ENCODE peak calls at places on chromosomes 13 and 19, in five cellular contexts. K, F, T, A and Y are unnamed samples.

GRCh38 chr13:108897955-108898354 is 268.5 kb downstream of the MYO16 start:
- DNase-seq in K (no peak), T (no peak), A (no peak), F (no peak), Y (no peak)

GRCh38 chr13:79679334-79679733 is 198.4 kb downstream of the NDFIP2 start:
- DNase-seq in F (peak; percentile 25), T (peak; percentile 58), A (peak; percentile 42), K (peak; percentile 5), Y (peak; percentile 59)

GRCh38 chr19:55096061-55096701 is 20.5 kb downstream of the EPS8L1 start:
- DNase-seq in A (no peak), T (no peak), K (no peak), F (no peak), Y (peak; percentile 19)

GRCh38 chr19:15871570-15871969 is 26.3 kb downstream of the CYP4F2 start:
- DNase-seq in K (no peak), F (no peak), T (no peak), A (no peak), Y (no peak)

GRCh38 chr13:72638059-72638815 is 89.2 kb downstream of the MZT1 start:
- DNase-seq in T (peak; percentile 53), K (no peak), A (no peak), F (no peak), Y (no peak)

GRCh38 chr19:1237754-1238372 is at the start of gene CBARP:
- DNase-seq in F (no peak), A (no peak), T (no peak), K (no peak), Y (no peak)

GRCh38 chr13:79581870-79582315 is 100.9 kb downstream of the NDFIP2 start:
- DNase-seq in T (peak; percentile 39), F (peak; percentile 25), K (no peak), A (no peak), Y (no peak)

GRCh38 chr19:39109641-39110040 is 15.9 kb upstream of the PAK4 start:
- DNase-seq in K (no peak), T (no peak), A (no peak), F (no peak), Y (no peak)

GRCh38 chr13:28820099-28821051 is at the start of gene MTUS2:
- DNase-seq in K (no peak), A (no peak), T (no peak), F (no peak), Y (no peak)

GRCh38 chr13:113864303-113864890 is 521 bp upstream of the GAS6 start:
- DNase-seq in T (no peak), F (no peak), A (no peak), K (no peak), Y (no peak)

GRCh38 chr13:45219938-45220375 is 19.1 kb upstream of the KCTD4 start:
- DNase-seq in K (peak; percentile 42), T (peak; percentile 94), A (no peak), F (no peak), Y (no peak)

GRCh38 chr13:28805193-28805819 is 14.8 kb upstream of the MTUS2 start:
- DNase-seq in F (no peak), K (no peak), A (peak; percentile 52), T (no peak), Y (peak; percentile 35)

GRCh38 chr19:6730153-6730804 is 7.1 kb downstream of the GPR108 start:
- DNase-seq in T (no peak), A (peak; percentile 39), F (no peak), K (no peak), Y (peak; percentile 89)

GRCh38 chr19:52391135-52391534 is 6.5 kb upstream of the ZNF528 start:
- DNase-seq in A (no peak), K (no peak), T (no peak), F (no peak), Y (no peak)

GRCh38 chr19:35284153-35285140 is 2.1 kb downstream of the HAMP start:
- DNase-seq in K (no peak), T (no peak), F (no peak), A (no peak), Y (no peak)

GRCh38 chr13:37369618-37370017 is 228.9 kb downstream of the POSTN start:
- DNase-seq in A (no peak), K (no peak), T (peak; percentile 64), F (no peak), Y (no peak)

GRCh38 chr13:77536358-77536757 is 852 bp downstream of the SCEL start:
- DNase-seq in F (no peak), T (no peak), K (no peak), A (no peak), Y (no peak)

GRCh38 chr19:35248310-35249145 is at the start of gene LSR:
- DNase-seq in A (peak; percentile 54), K (peak; percentile 80), F (no peak), T (no peak), Y (peak; percentile 99)

GRCh38 chr19:40053491-40053890 is 2.5 kb downstream of the ZNF780B start:
- DNase-seq in T (no peak), A (no peak), F (no peak), K (no peak), Y (no peak)

GRCh38 chr13:98141938-98142426 is 912 bp upstream of the FARP1 start:
- DNase-seq in F (no peak), T (no peak), K (no peak), A (no peak), Y (no peak)

GRCh38 chr19:56099638-56100539 is 21.2 kb downstream of the ZNF787 start:
- DNase-seq in F (no peak), T (no peak), A (no peak), K (no peak), Y (no peak)

GRCh38 chr13:49308104-49308875 is 60.6 kb downstream of the CDADC1 start:
- DNase-seq in T (peak; percentile 55), F (peak; percentile 88), A (no peak), K (no peak), Y (no peak)

GRCh38 chr19:55812449-55812848 is 19.4 kb downstream of the NLRP11 start:
- DNase-seq in F (no peak), K (no peak), T (no peak), A (no peak), Y (no peak)